ENCODE peak calls at places on chromosomes 13 and 19, in four cellular contexts. One of them, this sample, is unnamed.
A peak's percentile ranks its signal among the peaks of the same experiment; 100 is the strongest.

GRCh38 chr13:112747256-112747655 is 57.4 kb downstream of the ATP11A start:
- DNase-seq in GM12878: no peak
- DNase-seq in H1: no peak
- DNase-seq in HepG2: no peak
- DNase-seq in this sample: no peak

GRCh38 chr19:3293560-3293959 is 69.1 kb downstream of the CELF5 start:
- DNase-seq in GM12878: no peak
- DNase-seq in H1: no peak
- DNase-seq in HepG2: no peak
- DNase-seq in this sample: no peak

GRCh38 chr19:9878511-9879196 is 43.5 kb downstream of the PIN1 start:
- DNase-seq in GM12878: no peak
- DNase-seq in H1: no peak
- DNase-seq in HepG2: no peak
- DNase-seq in this sample: peak; percentile 13

GRCh38 chr13:113882716-113883115 is 18.8 kb upstream of the GAS6 start:
- DNase-seq in GM12878: no peak
- DNase-seq in H1: no peak
- DNase-seq in HepG2: no peak
- DNase-seq in this sample: no peak

GRCh38 chr19:10736916-10737551 is 19.2 kb downstream of the DNM2 start:
- DNase-seq in GM12878: no peak
- DNase-seq in H1: no peak
- DNase-seq in HepG2: no peak
- DNase-seq in this sample: peak; percentile 26

GRCh38 chr13:31982540-31982939 is 49.0 kb upstream of the FRY start:
- DNase-seq in GM12878: no peak
- DNase-seq in H1: no peak
- DNase-seq in HepG2: peak; percentile 67
- DNase-seq in this sample: no peak

GRCh38 chr19:11984986-11985385 is 20.1 kb downstream of the ZNF763 start:
- DNase-seq in GM12878: no peak
- DNase-seq in H1: peak; percentile 72
- DNase-seq in HepG2: peak; percentile 39
- DNase-seq in this sample: peak; percentile 38

GRCh38 chr19:17406039-17406886 is 833 bp upstream of the BST2 start:
- DNase-seq in GM12878: no peak
- DNase-seq in H1: no peak
- DNase-seq in HepG2: no peak
- DNase-seq in this sample: peak; percentile 41

GRCh38 chr13:44013666-44014291 is 134.1 kb downstream of the LACC1 start:
- DNase-seq in GM12878: no peak
- DNase-seq in H1: no peak
- DNase-seq in HepG2: no peak
- DNase-seq in this sample: no peak

GRCh38 chr19:3129112-3129511 is 6.7 kb upstream of the GNA15 start:
- DNase-seq in GM12878: no peak
- DNase-seq in H1: no peak
- DNase-seq in HepG2: peak; percentile 35
- DNase-seq in this sample: no peak

GRCh38 chr19:29840066-29840950 is 28.5 kb downstream of the CCNE1 start:
- DNase-seq in GM12878: no peak
- DNase-seq in H1: no peak
- DNase-seq in HepG2: no peak
- DNase-seq in this sample: no peak

GRCh38 chr13:113898391-113898790 is 34.5 kb upstream of the GAS6 start:
- DNase-seq in GM12878: no peak
- DNase-seq in H1: no peak
- DNase-seq in HepG2: no peak
- DNase-seq in this sample: no peak

GRCh38 chr19:18193388-18194207 is 580 bp downstream of the MPV17L2 start:
- DNase-seq in GM12878: no peak
- DNase-seq in H1: no peak
- DNase-seq in HepG2: no peak
- DNase-seq in this sample: peak; percentile 51

GRCh38 chr13:112627161-112627560 is 39.2 kb upstream of the TUBGCP3 start:
- DNase-seq in GM12878: no peak
- DNase-seq in H1: no peak
- DNase-seq in HepG2: no peak
- DNase-seq in this sample: no peak

GRCh38 chr19:38699027-38699346 is 45.3 kb downstream of the CAPN12 start:
- DNase-seq in GM12878: no peak
- DNase-seq in H1: no peak
- DNase-seq in HepG2: no peak
- DNase-seq in this sample: no peak

GRCh38 chr19:56608274-56608964 is 13.3 kb downstream of the ZNF71 start:
- DNase-seq in GM12878: no peak
- DNase-seq in H1: no peak
- DNase-seq in HepG2: no peak
- DNase-seq in this sample: no peak

GRCh38 chr19:43781630-43782310 is 997 bp upstream of the KCNN4 start:
- DNase-seq in GM12878: no peak
- DNase-seq in H1: no peak
- DNase-seq in HepG2: no peak
- DNase-seq in this sample: no peak

GRCh38 chr13:97978661-97979450 is 25.4 kb downstream of the IPO5 start:
- DNase-seq in GM12878: no peak
- DNase-seq in H1: no peak
- DNase-seq in HepG2: no peak
- DNase-seq in this sample: no peak

GRCh38 chr19:10290439-10290875 is 705 bp downstream of the ICAM5 start:
- DNase-seq in GM12878: no peak
- DNase-seq in H1: peak; percentile 81
- DNase-seq in HepG2: no peak
- DNase-seq in this sample: no peak

GRCh38 chr19:54415208-54415900 is at the start of gene TTYH1:
- DNase-seq in GM12878: no peak
- DNase-seq in H1: peak; percentile 91
- DNase-seq in HepG2: no peak
- DNase-seq in this sample: no peak

GRCh38 chr13:48043789-48044503 is 6.4 kb downstream of the NUDT15 start:
- DNase-seq in GM12878: no peak
- DNase-seq in H1: no peak
- DNase-seq in HepG2: no peak
- DNase-seq in this sample: no peak

GRCh38 chr13:63435668-63436275 is 2020.1 kb upstream of the PCDH20 start:
- DNase-seq in GM12878: no peak
- DNase-seq in H1: no peak
- DNase-seq in HepG2: no peak
- DNase-seq in this sample: no peak

GRCh38 chr19:47719047-47719885 is 6.0 kb downstream of the EHD2 start:
- DNase-seq in GM12878: no peak
- DNase-seq in H1: no peak
- DNase-seq in HepG2: peak; percentile 44
- DNase-seq in this sample: no peak

GRCh38 chr19:40078377-40078776 is 12.4 kb downstream of the ZNF780A start:
- DNase-seq in GM12878: no peak
- DNase-seq in H1: no peak
- DNase-seq in HepG2: no peak
- DNase-seq in this sample: no peak

GRCh38 chr13:40306817-40307216 is 359.6 kb downstream of the FOXO1 start:
- DNase-seq in GM12878: no peak
- DNase-seq in H1: no peak
- DNase-seq in HepG2: no peak
- DNase-seq in this sample: no peak

GRCh38 chr19:57161985-57162544 is 5.2 kb downstream of the DUXA start:
- DNase-seq in GM12878: no peak
- DNase-seq in H1: no peak
- DNase-seq in HepG2: no peak
- DNase-seq in this sample: no peak

GRCh38 chr13:48930933-48931332 is 44.8 kb upstream of the FNDC3A start:
- DNase-seq in GM12878: no peak
- DNase-seq in H1: no peak
- DNase-seq in HepG2: no peak
- DNase-seq in this sample: no peak

GRCh38 chr19:21483589-21484170 is 21.7 kb upstream of the ZNF429 start:
- DNase-seq in GM12878: no peak
- DNase-seq in H1: peak; percentile 96
- DNase-seq in HepG2: no peak
- DNase-seq in this sample: peak; percentile 28

GRCh38 chr19:46480409-46480808 is 9.0 kb upstream of the PNMA8A start:
- DNase-seq in GM12878: no peak
- DNase-seq in H1: no peak
- DNase-seq in HepG2: no peak
- DNase-seq in this sample: no peak

DNA sequence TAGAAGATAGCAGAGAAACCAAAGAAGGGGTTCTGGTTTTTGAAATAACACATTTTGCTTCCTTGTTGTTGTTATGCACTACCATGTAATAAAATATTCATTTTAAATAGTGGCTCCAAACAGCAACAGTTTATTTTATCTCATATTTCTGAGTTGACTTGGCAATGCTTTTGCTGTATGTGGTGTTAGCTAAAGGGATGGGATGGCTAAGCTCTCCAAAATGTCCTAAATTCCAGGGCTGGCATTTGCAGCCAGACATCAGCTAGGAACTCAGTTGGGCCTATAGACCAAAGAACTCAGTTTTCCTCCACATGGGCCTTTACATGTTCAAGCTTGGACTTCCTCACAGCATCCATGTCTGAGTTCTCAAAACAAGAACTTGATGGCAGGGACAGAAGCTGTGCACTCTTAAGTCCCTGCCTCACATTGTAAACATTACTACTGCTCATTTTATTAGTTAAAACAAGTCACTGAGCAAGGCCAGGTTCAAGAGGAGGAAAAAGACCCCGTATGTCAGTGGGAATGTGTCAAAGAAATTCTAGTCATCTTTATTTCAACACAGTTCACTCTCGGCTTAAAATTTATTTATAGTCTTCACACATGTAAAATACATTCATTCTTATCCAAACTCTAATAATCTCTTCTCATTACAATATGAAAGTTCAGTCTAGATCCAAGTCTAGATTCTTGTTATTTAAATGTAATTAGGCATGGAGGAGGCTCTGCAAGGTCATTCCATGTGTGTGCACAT is 819.3 kb upstream of the PCDH20 start:
- DNase-seq in GM12878: no peak
- DNase-seq in H1: no peak
- DNase-seq in HepG2: no peak
- DNase-seq in this sample: no peak
- TF ChIP-seq HDAC6 in GM12878: no peak
- TF ChIP-seq HDAC6 in H1: no peak
- TF ChIP-seq HDAC6 in HepG2: no peak
- TF ChIP-seq HDAC6 in this sample: no peak

DNA sequence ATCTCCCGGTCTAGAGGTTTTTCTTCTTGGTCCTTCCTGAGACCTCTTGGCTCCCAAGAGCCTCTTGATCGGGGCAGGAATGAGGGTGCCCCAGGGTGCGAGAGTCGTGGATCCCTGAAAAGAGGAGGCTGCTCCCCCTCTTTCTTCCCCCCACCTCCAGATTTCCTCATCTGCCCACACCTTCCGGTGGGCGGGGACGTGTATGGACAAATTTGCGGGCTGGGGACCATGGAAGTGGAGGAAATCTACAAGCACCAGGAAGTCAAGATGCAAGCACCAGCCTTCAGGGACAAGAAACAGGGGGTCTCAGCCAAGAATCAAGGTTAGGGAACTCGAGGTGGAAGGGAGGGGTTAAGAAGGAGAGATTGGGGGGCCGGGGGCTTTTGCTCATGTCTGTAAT is at the start of gene MCEMP1:
- DNase-seq in GM12878: no peak
- DNase-seq in H1: no peak
- DNase-seq in HepG2: no peak
- DNase-seq in this sample: no peak
- TF ChIP-seq HDAC6 in GM12878: no peak
- TF ChIP-seq HDAC6 in H1: no peak
- TF ChIP-seq HDAC6 in HepG2: no peak
- TF ChIP-seq HDAC6 in this sample: no peak

GRCh38 chr13:110014719-110015118 is 228.3 kb upstream of the IRS2 start:
- DNase-seq in GM12878: no peak
- DNase-seq in H1: no peak
- DNase-seq in HepG2: no peak
- DNase-seq in this sample: no peak
- TF ChIP-seq HDAC6 in GM12878: no peak
- TF ChIP-seq HDAC6 in H1: no peak
- TF ChIP-seq HDAC6 in HepG2: no peak
- TF ChIP-seq HDAC6 in this sample: no peak

GRCh38 chr13:95814494-95814893 is 137.6 kb downstream of the DNAJC3 start:
- DNase-seq in GM12878: no peak
- DNase-seq in H1: no peak
- DNase-seq in HepG2: peak; percentile 9
- DNase-seq in this sample: no peak
- TF ChIP-seq HDAC6 in GM12878: no peak
- TF ChIP-seq HDAC6 in H1: no peak
- TF ChIP-seq HDAC6 in HepG2: no peak
- TF ChIP-seq HDAC6 in this sample: no peak

GRCh38 chr19:44799627-44800257 is 9.2 kb upstream of the BCAM start:
- DNase-seq in GM12878: no peak
- DNase-seq in H1: no peak
- DNase-seq in HepG2: peak; percentile 23
- DNase-seq in this sample: no peak

GRCh38 chr19:44794610-44795009 is 14.3 kb upstream of the BCAM start:
- DNase-seq in GM12878: no peak
- DNase-seq in H1: no peak
- DNase-seq in HepG2: no peak
- DNase-seq in this sample: no peak

GRCh38 chr19:44795398-44795987 is 13.4 kb upstream of the BCAM start:
- DNase-seq in GM12878: no peak
- DNase-seq in H1: no peak
- DNase-seq in HepG2: no peak
- DNase-seq in this sample: no peak

GRCh38 chr19:44800461-44800860 is 8.4 kb upstream of the BCAM start:
- DNase-seq in GM12878: peak; percentile 34
- DNase-seq in H1: peak; percentile 99
- DNase-seq in HepG2: peak; percentile 86
- DNase-seq in this sample: peak; percentile 87

GRCh38 chr19:44796701-44797115 is 12.2 kb upstream of the BCAM start:
- DNase-seq in GM12878: no peak
- DNase-seq in H1: no peak
- DNase-seq in HepG2: peak; percentile 96
- DNase-seq in this sample: no peak
- TF ChIP-seq HDAC6 in GM12878: no peak
- TF ChIP-seq HDAC6 in H1: no peak
- TF ChIP-seq HDAC6 in HepG2: no peak
- TF ChIP-seq HDAC6 in this sample: no peak

GRCh38 chr13:35014606-35015005 is 72.5 kb downstream of the NBEA start:
- DNase-seq in GM12878: no peak
- DNase-seq in H1: no peak
- DNase-seq in HepG2: no peak
- DNase-seq in this sample: no peak
- TF ChIP-seq HDAC6 in GM12878: no peak
- TF ChIP-seq HDAC6 in H1: no peak
- TF ChIP-seq HDAC6 in HepG2: no peak
- TF ChIP-seq HDAC6 in this sample: no peak